ENCODE peak calls at places on chromosomes 16 and 17, in eight cellular contexts. V is HCT116, Q is right lobe of liver, R is H9, S is Peyer's patch, P is SJSA1, H is tibial artery, Y is right cardiac atrium. I is an unnamed sample. For H3K27me3, the result is how much of the 10 kb centered on the place peaks cover.

GRCh38 chr17:64341181-64341580 is 49.5 kb downstream of the PECAM1 start:
- DNase-seq in V (no peak), Q (no peak), R (no peak), S (no peak), P (no peak), H (no peak), Y (no peak), I (no peak)

GRCh38 chr17:63349478-63350000 is 96.6 kb downstream of the CYB561 start:
- DNase-seq in V (no peak), Q (no peak), R (no peak), S (no peak), P (no peak), H (no peak), Y (no peak), I (no peak)

GRCh38 chr16:27232061-27232841 is 28.9 kb downstream of the KDM8 start:
- DNase-seq in V (no peak), Q (no peak), R (no peak), S (peak), P (no peak), H (peak), Y (peak), I (no peak)

GRCh38 chr16:66621973-66622372 is 17.5 kb downstream of the CMTM3 start:
- DNase-seq in V (no peak), Q (no peak), R (no peak), S (no peak), P (no peak), H (no peak), Y (no peak), I (no peak)

GRCh38 chr16:72027669-72028378 is 19.3 kb downstream of the DHODH start:
- DNase-seq in V (no peak), Q (no peak), R (no peak), S (no peak), P (no peak), H (no peak), Y (no peak), I (no peak)

GRCh38 chr17:74552037-74552436 is 6.1 kb upstream of the CD300C start:
- DNase-seq in V (no peak), Q (no peak), R (no peak), S (no peak), P (no peak), H (no peak), Y (no peak), I (no peak)

GRCh38 chr16:86876499-86876898 is 298.1 kb downstream of the FOXL1 start:
- DNase-seq in V (no peak), Q (no peak), R (no peak), S (no peak), P (no peak), H (no peak), Y (no peak), I (no peak)

GRCh38 chr17:77958716-77959215 is 263 bp downstream of the TNRC6C start:
- DNase-seq in V (no peak), Q (no peak), R (no peak), S (no peak), P (no peak), H (no peak), Y (no peak), I (no peak)

GRCh38 chr16:47045023-47045422 is 71.5 kb upstream of the DNAJA2 start:
- DNase-seq in V (no peak), Q (no peak), R (no peak), S (no peak), P (no peak), H (no peak), Y (no peak), I (no peak)

GRCh38 chr16:81697321-81697885 is 81.7 kb upstream of the PLCG2 start:
- DNase-seq in V (peak), Q (peak), R (peak), S (peak), P (peak), H (no peak), Y (peak), I (peak)

GRCh38 chr16:21626659-21627277 is 25.6 kb downstream of the IGSF6 start:
- DNase-seq in V (peak), Q (no peak), R (no peak), S (no peak), P (no peak), H (no peak), Y (no peak), I (no peak)

GRCh38 chr17:42428141-42428944 is 5.3 kb upstream of the CAVIN1 start:
- DNase-seq in V (peak), Q (peak), R (peak), S (peak), P (peak), H (no peak), Y (peak), I (no peak)

GRCh38 chr17:75842411-75842810 is 1.8 kb downstream of the UNC13D start:
- DNase-seq in V (no peak), Q (no peak), R (no peak), S (no peak), P (peak), H (no peak), Y (no peak), I (no peak)

GRCh38 chr16:56985288-56985961 is 3.9 kb upstream of the NLRC5 start:
- DNase-seq in V (peak), Q (no peak), R (no peak), S (no peak), P (peak), H (peak), Y (peak), I (no peak)

GRCh38 chr16:67939507-67940435 is 3.1 kb upstream of the PSMB10 start:
- DNase-seq in V (no peak), Q (peak), R (no peak), S (peak), P (no peak), H (no peak), Y (peak), I (no peak)

GRCh38 chr16:86087011-86087453 is 188.1 kb downstream of the IRF8 start:
- DNase-seq in V (no peak), Q (no peak), R (no peak), S (no peak), P (no peak), H (peak), Y (no peak), I (peak)

GRCh38 chr16:1037934-1038257 is 34.7 kb upstream of the SSTR5 start:
- DNase-seq in V (no peak), Q (no peak), R (no peak), S (no peak), P (no peak), H (no peak), Y (no peak), I (no peak)

GRCh38 chr16:84957192-84957591 is 54.1 kb downstream of the ZDHHC7 start:
- DNase-seq in V (no peak), Q (no peak), R (no peak), S (no peak), P (no peak), H (no peak), Y (peak), I (no peak)

GRCh38 chr17:28426081-28426519 is 20.1 kb upstream of the SLC46A1 start:
- DNase-seq in V (no peak), Q (no peak), R (peak), S (no peak), P (peak), H (no peak), Y (no peak), I (no peak)

GRCh38 chr16:78045865-78046581 is 23.7 kb downstream of the CLEC3A start:
- DNase-seq in V (no peak), Q (peak), R (peak), S (no peak), P (peak), H (peak), Y (peak), I (peak)

GRCh38 chr17:8060274-8060673 is 21.4 kb downstream of the ALOX15B start:
- DNase-seq in V (peak), Q (no peak), R (peak), S (peak), P (no peak), H (no peak), Y (peak), I (peak)

GRCh38 chr17:31523862-31524730 is 132.6 kb downstream of the RAB11FIP4 start:
- DNase-seq in V (no peak), Q (no peak), R (peak), S (no peak), P (no peak), H (no peak), Y (no peak), I (no peak)

GRCh38 chr16:85027968-85028637 is 508 bp downstream of the KIAA0513 start:
- DNase-seq in V (no peak), Q (no peak), R (no peak), S (no peak), P (no peak), H (no peak), Y (peak), I (peak)

GRCh38 chr17:2218426-2218825 is 85.2 kb downstream of the SMG6 start:
- DNase-seq in V (no peak), Q (no peak), R (no peak), S (no peak), P (no peak), H (no peak), Y (no peak), I (no peak)

GRCh38 chr16:83552193-83552592 is 255.6 kb upstream of the HSBP1 start:
- DNase-seq in V (no peak), Q (no peak), R (no peak), S (no peak), P (peak), H (no peak), Y (no peak), I (no peak)

GRCh38 chr17:42422958-42423712 is at the start of gene CAVIN1:
- DNase-seq in V (peak), Q (peak), R (peak), S (peak), P (peak), H (peak), Y (peak), I (peak)

GRCh38 chr17:12536021-12536420 is 129.7 kb upstream of the MYOCD start:
- DNase-seq in V (no peak), Q (no peak), R (no peak), S (no peak), P (no peak), H (no peak), Y (no peak), I (no peak)

GRCh38 chr16:85511938-85512551 is 101.1 kb upstream of the GSE1 start:
- DNase-seq in V (no peak), Q (no peak), R (no peak), S (no peak), P (no peak), H (no peak), Y (no peak), I (no peak)

GRCh38 chr16:116015-116414 is 22.5 kb downstream of the NPRL3 start:
- DNase-seq in V (no peak), Q (no peak), R (no peak), S (no peak), P (no peak), H (no peak), Y (no peak), I (no peak)

GRCh38 chr16:27441276-27441675 is 39.3 kb downstream of the IL21R start:
- DNase-seq in V (no peak), Q (peak), R (no peak), S (no peak), P (no peak), H (peak), Y (no peak), I (peak)

GRCh38 chr17:49992933-49993422 is 2.0 kb downstream of the DLX3 start:
- DNase-seq in V (no peak), Q (no peak), R (no peak), S (no peak), P (no peak), H (peak), Y (no peak), I (peak)

GRCh38 chr17:49993423-49994037 is 1.5 kb downstream of the DLX3 start:
- DNase-seq in V (no peak), Q (no peak), R (peak), S (peak), P (no peak), H (peak), Y (peak), I (peak)

GRCh38 chr17:49990921-49991320 is 4.1 kb downstream of the DLX3 start:
- DNase-seq in V (no peak), Q (no peak), R (peak), S (no peak), P (no peak), H (peak), Y (no peak), I (peak)

GRCh38 chr17:49991409-49991808 is 3.6 kb downstream of the DLX3 start:
- DNase-seq in V (no peak), Q (no peak), R (peak), S (no peak), P (no peak), H (peak), Y (no peak), I (peak)

GRCh38 chr17:49992191-49992932 is 2.7 kb downstream of the DLX3 start:
- DNase-seq in V (no peak), Q (no peak), R (peak), S (no peak), P (no peak), H (peak), Y (no peak), I (no peak)
- H3K27me3 ChIP-seq in V (under half), Q (under half), R (half or more), S (under half), P (half or more), H (under half), Y (under half), I (half or more)

GRCh38 chr16:55323637-55324490 is at the start of gene IRX6:
- DNase-seq in V (no peak), Q (peak), R (peak), S (no peak), P (no peak), H (peak), Y (peak), I (peak)

GRCh38 chr16:55326261-55326802 is 2.3 kb downstream of the IRX6 start:
- DNase-seq in V (no peak), Q (no peak), R (no peak), S (no peak), P (no peak), H (no peak), Y (peak), I (no peak)

GRCh38 chr16:55325458-55326109 is 1.6 kb downstream of the IRX6 start:
- DNase-seq in V (no peak), Q (no peak), R (no peak), S (no peak), P (no peak), H (no peak), Y (no peak), I (no peak)

GRCh38 chr16:55322327-55322726 is 1.7 kb upstream of the IRX6 start:
- DNase-seq in V (no peak), Q (no peak), R (no peak), S (no peak), P (no peak), H (no peak), Y (no peak), I (no peak)

GRCh38 chr16:55324491-55325447 is 766 bp downstream of the IRX6 start:
- DNase-seq in V (no peak), Q (peak), R (peak), S (no peak), P (no peak), H (peak), Y (peak), I (peak)
- H3K27me3 ChIP-seq in V (under half), Q (under half), R (half or more), S (under half), P (under half), H (under half), Y (under half), I (half or more)

GRCh38 chr17:61353615-61354014 is 46.0 kb upstream of the TBX2 start:
- DNase-seq in V (no peak), Q (no peak), R (no peak), S (no peak), P (no peak), H (no peak), Y (no peak), I (no peak)

GRCh38 chr17:61351745-61352407 is 47.8 kb upstream of the TBX2 start:
- DNase-seq in V (no peak), Q (no peak), R (no peak), S (no peak), P (no peak), H (no peak), Y (no peak), I (no peak)

GRCh38 chr17:61352408-61352770 is 47.3 kb upstream of the TBX2 start:
- DNase-seq in V (no peak), Q (no peak), R (no peak), S (no peak), P (no peak), H (no peak), Y (no peak), I (no peak)

GRCh38 chr17:61352771-61353170 is 46.9 kb upstream of the TBX2 start:
- DNase-seq in V (no peak), Q (no peak), R (peak), S (no peak), P (no peak), H (no peak), Y (no peak), I (no peak)

GRCh38 chr17:61353211-61353610 is 46.4 kb upstream of the TBX2 start:
- DNase-seq in V (no peak), Q (no peak), R (no peak), S (no peak), P (no peak), H (no peak), Y (no peak), I (no peak)
- H3K27me3 ChIP-seq in V (under half), Q (under half), R (under half), S (under half), P (under half), H (under half), Y (under half), I (under half)

DNA sequence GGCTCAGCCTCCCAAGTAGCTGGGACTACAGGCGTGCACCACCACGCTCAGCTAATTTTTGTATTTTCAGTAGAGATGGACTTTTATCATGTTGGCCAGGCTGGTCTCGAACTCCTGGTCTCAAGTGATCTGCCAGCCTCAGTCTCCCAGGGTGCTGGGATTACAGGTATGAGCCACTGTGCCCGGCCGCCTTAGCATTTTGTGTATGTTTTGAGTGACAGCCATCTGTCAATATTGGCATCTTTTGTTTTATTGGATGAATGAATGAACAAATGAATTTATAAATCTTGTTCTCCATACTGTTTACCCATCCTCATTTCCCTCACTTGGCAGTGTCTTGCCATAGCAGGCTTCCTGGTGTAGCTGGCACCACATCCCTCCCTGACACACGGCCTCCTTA is 34.0 kb downstream of the WNT9B start:
- DNase-seq in V (no peak), Q (no peak), R (no peak), S (no peak), P (no peak), H (no peak), Y (no peak), I (no peak)
- H3K27me3 ChIP-seq in V (under half), Q (under half), R (under half), S (under half), P (under half), H (under half), Y (under half), I (under half)

GRCh38 chr16:2963611-2964415 is at the start of gene KREMEN2:
- DNase-seq in V (peak), Q (no peak), R (peak), S (peak), P (no peak), H (no peak), Y (peak), I (no peak)

GRCh38 chr16:2963074-2963610 is 933 bp upstream of the KREMEN2 start:
- DNase-seq in V (no peak), Q (no peak), R (no peak), S (no peak), P (no peak), H (no peak), Y (peak), I (no peak)

GRCh38 chr16:2964416-2965223 is 545 bp downstream of the KREMEN2 start:
- DNase-seq in V (peak), Q (no peak), R (peak), S (peak), P (no peak), H (no peak), Y (peak), I (no peak)

GRCh38 chr16:2960183-2961010 is 3.7 kb upstream of the KREMEN2 start:
- DNase-seq in V (no peak), Q (no peak), R (peak), S (no peak), P (no peak), H (no peak), Y (peak), I (no peak)

DNA sequence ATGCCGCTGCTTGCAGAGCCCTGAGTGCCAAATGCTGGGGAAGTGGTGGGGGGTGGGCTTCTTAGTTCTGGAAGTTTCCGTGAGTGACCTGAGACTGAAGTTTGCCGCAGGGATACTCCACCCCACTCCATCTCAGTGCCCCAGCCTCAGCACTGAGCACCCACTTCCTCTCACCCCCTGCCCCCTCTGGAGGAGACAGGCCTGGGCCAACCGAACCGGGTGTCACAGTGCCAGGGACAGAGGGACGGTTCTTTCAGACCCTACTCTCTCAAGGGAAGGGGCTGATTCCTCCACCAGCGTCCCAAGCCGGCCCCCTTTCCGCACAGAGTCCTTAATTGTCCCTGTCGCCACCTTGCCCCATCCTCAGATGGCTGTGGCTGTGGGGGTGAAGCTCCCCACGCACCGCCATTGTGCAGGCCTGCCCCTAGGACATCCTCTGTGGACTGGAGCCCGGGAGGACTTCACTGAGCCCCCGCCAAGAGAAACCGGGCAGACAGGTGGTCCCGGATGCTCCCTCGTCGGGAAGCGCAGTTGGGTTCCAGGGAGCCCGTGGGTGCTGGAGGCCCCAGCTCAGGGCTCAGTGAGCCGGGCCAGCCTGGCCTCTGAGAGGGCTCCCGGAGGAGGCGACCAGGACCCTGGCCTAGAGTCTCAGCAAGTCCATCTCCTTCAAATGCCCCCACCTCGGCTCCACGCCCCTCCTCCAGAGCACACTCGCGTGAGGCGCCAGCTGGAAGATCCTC is 1.6 kb upstream of the KREMEN2 start:
- DNase-seq in V (no peak), Q (no peak), R (peak), S (no peak), P (no peak), H (no peak), Y (no peak), I (no peak)
- H3K27me3 ChIP-seq in V (under half), Q (under half), R (under half), S (under half), P (half or more), H (under half), Y (under half), I (half or more)

DNA sequence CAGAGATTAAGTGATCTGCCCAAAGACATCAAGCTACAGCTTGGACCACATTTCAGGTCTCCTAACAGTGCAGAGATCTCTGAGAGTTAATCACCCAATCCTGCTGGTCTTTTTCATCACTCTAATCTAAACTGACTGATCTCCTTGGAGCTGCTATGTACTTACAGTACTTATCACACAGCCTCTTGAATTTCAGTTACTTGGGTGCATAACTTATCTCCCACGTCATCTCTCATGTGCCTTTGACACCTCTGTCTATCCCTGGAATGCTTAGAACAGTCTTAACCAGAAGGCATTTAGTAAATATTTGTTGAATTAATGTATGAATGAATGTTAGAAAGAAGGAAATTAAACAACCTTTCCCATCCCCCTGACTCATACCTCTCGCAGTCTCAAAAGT is 139.1 kb downstream of the SNX11 start:
- DNase-seq in V (no peak), Q (no peak), R (no peak), S (no peak), P (no peak), H (no peak), Y (no peak), I (no peak)
- H3K27me3 ChIP-seq in V (under half), Q (under half), R (under half), S (under half), P (under half), H (under half), Y (under half), I (under half)

I was measured in upper lobe of right lung.